ENCODE peak calls at places on chromosomes 7 and 10, in six cellular contexts. H is stomach, T is gastrocnemius medialis, D is kidney, O is neural progenitor cell, P is heart right ventricle. S is an unnamed sample.

GRCh38 chr7:972670-973309 is 2.6 kb downstream of the COX19 start:
- DNase-seq in H (no peak), D (no peak), P (no peak), O (no peak), T (no peak), S (no peak)

GRCh38 chr10:97633921-97634320 is 621 bp upstream of the MORN4 start:
- DNase-seq in P (no peak), D (no peak), T (no peak), O (peak; percentile 16), H (no peak), S (no peak)

GRCh38 chr10:86979977-86980448 is 11.7 kb downstream of the ADIRF start:
- DNase-seq in H (no peak), T (peak; percentile 76), P (peak; percentile 57), D (peak; percentile 81), O (no peak), S (peak; percentile 81)

GRCh38 chr10:93806882-93807281 is 49.1 kb downstream of the LGI1 start:
- DNase-seq in H (no peak), P (no peak), O (no peak), T (no peak), D (no peak), S (no peak)

GRCh38 chr10:114239117-114239993 is at the start of gene VWA2:
- DNase-seq in P (peak; percentile 14), T (no peak), O (peak; percentile 76), H (peak; percentile 76), D (peak; percentile 79), S (peak; percentile 18)

GRCh38 chr10:89062861-89063260 is 72.3 kb downstream of the FAS start:
- DNase-seq in O (no peak), D (no peak), P (peak; percentile 71), H (peak; percentile 26), T (no peak), S (peak; percentile 62)

GRCh38 chr7:3019801-3020200 is 23.9 kb downstream of the CARD11 start:
- DNase-seq in D (no peak), T (no peak), H (no peak), P (no peak), O (no peak), S (no peak)

GRCh38 chr7:67764312-67764711 is 767.7 kb downstream of the TYW1 start:
- DNase-seq in T (no peak), O (no peak), P (no peak), H (no peak), D (no peak), S (no peak)

GRCh38 chr7:156527458-156527890 is 113.1 kb upstream of the RNF32 start:
- DNase-seq in D (no peak), O (no peak), P (no peak), T (no peak), H (no peak), S (no peak)

GRCh38 chr7:134856141-134856540 is 76.7 kb downstream of the CALD1 start:
- DNase-seq in T (no peak), O (no peak), H (no peak), D (no peak), P (no peak), S (no peak)

GRCh38 chr7:157679607-157680006 is 342.8 kb downstream of the DNAJB6 start:
- DNase-seq in O (peak; percentile 41), P (no peak), D (no peak), H (no peak), T (no peak), S (no peak)

GRCh38 chr10:13852872-13853271 is 266.1 kb downstream of the PRPF18 start:
- DNase-seq in T (no peak), H (no peak), D (no peak), O (no peak), P (no peak), S (no peak)

GRCh38 chr7:92010215-92010614 is 69.6 kb downstream of the AKAP9 start:
- DNase-seq in H (no peak), T (no peak), O (no peak), P (no peak), D (no peak), S (no peak)

GRCh38 chr10:59817806-59818205 is 64.6 kb upstream of the MRLN start:
- DNase-seq in T (no peak), P (no peak), D (no peak), H (no peak), O (no peak), S (peak; percentile 42)

GRCh38 chr7:19213746-19214145 is 68.5 kb upstream of the FERD3L start:
- DNase-seq in D (no peak), T (no peak), H (no peak), O (no peak), P (no peak), S (no peak)

GRCh38 chr7:30247546-30248386 is 36.6 kb upstream of the ZNRF2 start:
- DNase-seq in H (no peak), T (no peak), D (no peak), O (peak; percentile 24), P (no peak), S (no peak)

GRCh38 chr10:87696922-87697714 is 37.4 kb downstream of the PAPSS2 start:
- DNase-seq in H (no peak), D (no peak), O (no peak), P (no peak), T (no peak), S (no peak)

GRCh38 chr7:116405810-116406209 is 93.7 kb upstream of the CAV2 start:
- DNase-seq in H (no peak), T (no peak), P (no peak), D (no peak), O (no peak), S (no peak)

GRCh38 chr7:116524609-116525297 is at the start of gene CAV1:
- DNase-seq in P (peak; percentile 93), T (peak; percentile 58), O (peak; percentile 52), H (peak; percentile 65), D (peak; percentile 85), S (peak; percentile 83)

GRCh38 chr10:86870679-86871078 is 86.7 kb downstream of the MMRN2 start:
- DNase-seq in T (no peak), H (no peak), P (no peak), O (no peak), D (no peak), S (no peak)

GRCh38 chr7:132333301-132333700 is 243.0 kb downstream of the PLXNA4 start:
- DNase-seq in O (no peak), D (no peak), P (no peak), T (no peak), H (no peak), S (no peak)

GRCh38 chr10:71476249-71477011 is 79.7 kb downstream of the CDH23 start:
- DNase-seq in O (no peak), P (peak; percentile 57), H (no peak), D (no peak), T (peak; percentile 40), S (no peak)

GRCh38 chr7:29977926-29978652 is 11.5 kb downstream of the SCRN1 start:
- DNase-seq in D (no peak), H (no peak), T (no peak), P (no peak), O (peak; percentile 82), S (no peak)

GRCh38 chr7:133376514-133376913 is 123.6 kb downstream of the EXOC4 start:
- DNase-seq in O (no peak), T (peak; percentile 36), H (no peak), P (no peak), D (no peak), S (no peak)

GRCh38 chr7:66296-66695 is 126.1 kb upstream of the FAM20C start:
- DNase-seq in T (no peak), O (no peak), H (no peak), D (peak; percentile 43), P (no peak), S (no peak)

GRCh38 chr10:2463301-2463700 is 604.0 kb upstream of the PFKP start:
- DNase-seq in P (no peak), T (no peak), D (no peak), H (no peak), O (no peak), S (no peak)

GRCh38 chr10:103651783-103652476 is 158.4 kb downstream of the NEURL1 start:
- DNase-seq in P (peak; percentile 64), H (no peak), D (no peak), T (peak; percentile 44), O (no peak), S (no peak)

GRCh38 chr7:151249034-151249731 is 689 bp upstream of the SMARCD3 start:
- DNase-seq in T (peak; percentile 84), D (no peak), O (peak; percentile 54), P (peak; percentile 63), H (peak; percentile 66), S (peak; percentile 75)

GRCh38 chr7:67671006-67671405 is 674.4 kb downstream of the TYW1 start:
- DNase-seq in H (no peak), T (no peak), D (no peak), O (no peak), P (no peak), S (no peak)

GRCh38 chr10:60940435-60940834 is 3.5 kb downstream of the RHOBTB1 start:
- DNase-seq in O (no peak), D (no peak), H (no peak), P (no peak), T (no peak), S (no peak)

GRCh38 chr7:14420768-14421167 is 431.3 kb upstream of the ETV1 start:
- DNase-seq in O (no peak), D (no peak), T (no peak), P (no peak), H (no peak), S (no peak)

GRCh38 chr7:34902181-34902580 is 135.1 kb downstream of the DPY19L1 start:
- DNase-seq in P (no peak), D (no peak), T (no peak), O (peak; percentile 7), H (no peak), S (no peak)

GRCh38 chr7:34900891-34901493 is 136.3 kb downstream of the DPY19L1 start:
- DNase-seq in H (no peak), T (no peak), D (no peak), O (peak; percentile 47), P (peak; percentile 6), S (no peak)

GRCh38 chr7:34904987-34905386 is 132.3 kb downstream of the DPY19L1 start:
- DNase-seq in D (no peak), P (no peak), T (no peak), H (no peak), O (no peak), S (no peak)
- TF ChIP-seq CTCF in D (no peak), P (no peak), T (no peak), H (no peak), O (no peak), S (no peak)

GRCh38 chr10:119316729-119317097 is 109.3 kb downstream of the GRK5 start:
- DNase-seq in O (no peak), D (no peak), T (no peak), H (no peak), P (no peak), S (no peak)
- H3K4me1 ChIP-seq in O (peaks cover 50% of the 10 kb centered on the region), D (peaks cover 6% of the 10 kb centered on the region), T (peaks cover 20% of the 10 kb centered on the region), H (peaks cover 42% of the 10 kb centered on the region), P (peaks cover 86% of the 10 kb centered on the region), S (peaks cover 7% of the 10 kb centered on the region)

GRCh38 chr7:145884716-145885514 is 231.7 kb upstream of the CNTNAP2 start:
- DNase-seq in P (no peak), T (no peak), H (no peak), D (no peak), O (no peak), S (no peak)
- TF ChIP-seq CTCF in P (no peak), T (no peak), H (no peak), D (no peak), O (no peak), S (no peak)

DNA sequence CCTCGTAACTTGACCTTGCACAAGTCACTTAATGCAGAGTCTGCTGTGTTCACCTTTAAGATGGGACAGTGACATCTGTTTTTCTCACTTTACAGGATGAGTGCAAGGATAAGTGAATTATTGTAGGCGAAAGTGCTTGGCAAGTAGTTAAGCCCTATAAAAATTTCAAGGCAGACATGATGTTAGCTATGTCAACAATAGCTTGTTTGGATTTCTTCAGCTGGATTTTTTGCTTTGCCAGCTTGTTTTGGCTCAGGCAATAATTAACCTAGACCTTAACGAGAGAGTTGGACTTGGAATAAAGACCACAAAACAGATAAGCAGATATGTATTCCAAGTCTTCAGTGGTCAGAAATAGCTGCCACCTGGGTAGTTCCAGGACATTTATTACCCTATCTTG is 255.2 kb downstream of the ARL4A start:
- DNase-seq in O (no peak), H (no peak), P (no peak), T (no peak), D (no peak), S (no peak)
- H3K4me1 ChIP-seq in O (no peaks in the 10 kb centered on the region), H (peaks cover 8% of the 10 kb centered on the region), P (peaks cover 9% of the 10 kb centered on the region), T (peaks cover 4% of the 10 kb centered on the region), D (no peaks in the 10 kb centered on the region), S (no peaks in the 10 kb centered on the region)